ENCODE peak calls at places on chromosomes 16 and 17, in four cellular contexts. N, K, P and B are unnamed samples.

GRCh38 chr17:74442670-74443515 is 11.0 kb downstream of the GPRC5C start:
- DNase-seq in P (peak; percentile 47), K (peak; percentile 91), N (peak; percentile 97), B (peak; percentile 91)

GRCh38 chr17:28154242-28154641 is 111.8 kb downstream of the NLK start:
- DNase-seq in P (no peak), N (no peak), K (no peak), B (no peak)

GRCh38 chr17:63474914-63475460 is 1.9 kb upstream of the ACE start:
- DNase-seq in N (no peak), P (no peak), K (no peak), B (no peak)

GRCh38 chr16:62022688-62023087 is 13.6 kb downstream of the CDH8 start:
- DNase-seq in P (no peak), N (no peak), K (no peak), B (no peak)

GRCh38 chr17:80773243-80773991 is 218.2 kb upstream of the CHMP6 start:
- DNase-seq in K (peak; percentile 58), N (peak; percentile 74), P (no peak), B (no peak)

GRCh38 chr16:83854420-83854819 is 44.5 kb upstream of the MLYCD start:
- DNase-seq in K (no peak), N (no peak), P (no peak), B (no peak)

GRCh38 chr16:89911375-89911774 is 7.3 kb upstream of the MC1R start:
- DNase-seq in N (no peak), P (no peak), K (no peak), B (no peak)

GRCh38 chr16:65909310-65910050 is 457.0 kb upstream of the CDH5 start:
- DNase-seq in P (peak; percentile 96), N (no peak), K (no peak), B (no peak)

GRCh38 chr17:80224683-80225082 is 4.5 kb downstream of the SLC26A11 start:
- DNase-seq in N (peak; percentile 49), K (no peak), P (no peak), B (no peak)

GRCh38 chr16:53949716-53950410 is 245.9 kb downstream of the FTO start:
- DNase-seq in K (no peak), N (no peak), P (no peak), B (no peak)

GRCh38 chr17:17305282-17305801 is 2.2 kb downstream of the NT5M start:
- DNase-seq in N (no peak), P (peak; percentile 37), K (peak; percentile 57), B (peak; percentile 81)

GRCh38 chr17:79573196-79573929 is 37.5 kb downstream of the RBFOX3 start:
- DNase-seq in P (no peak), K (no peak), N (no peak), B (no peak)

GRCh38 chr17:37742114-37742761 is 2.6 kb downstream of the HNF1B start:
- DNase-seq in N (no peak), P (peak; percentile 48), K (no peak), B (peak; percentile 67)

GRCh38 chr17:41486809-41487530 is 2.7 kb downstream of the KRT36 start:
- DNase-seq in P (no peak), N (peak; percentile 81), K (peak; percentile 68), B (no peak)

GRCh38 chr17:28599311-28600184 is 723 bp upstream of the SPAG5 start:
- DNase-seq in N (peak; percentile 77), P (peak; percentile 80), K (peak; percentile 76), B (peak; percentile 77)

GRCh38 chr17:50055055-50055425 is 870 bp upstream of the ITGA3 start:
- DNase-seq in K (peak; percentile 87), N (peak; percentile 53), P (peak; percentile 93), B (peak; percentile 45)

GRCh38 chr17:12765544-12765943 is 23.8 kb upstream of the ARHGAP44 start:
- DNase-seq in P (peak; percentile 56), K (no peak), N (no peak), B (peak; percentile 59)